ENCODE peak calls at places on chromosomes 4 and X, in seven cellular contexts. D, Z, O, N, X, T and J are unnamed samples. For H3K4me1, the result is how much of the 10 kb centered on the place peaks cover.

GRCh38 chrX:15475021-15475420 is 18.1 kb downstream of the PIR start:
- DNase-seq in D (no peak), Z (no peak), O (no peak), N (no peak), X (no peak), T (no peak), J (no peak)

GRCh38 chrX:87578978-87579377 is 61.4 kb downstream of the KLHL4 start:
- DNase-seq in D (no peak), Z (no peak), O (no peak), N (no peak), X (no peak), T (no peak), J (no peak)

GRCh38 chr4:53688186-53688790 is 97.0 kb upstream of the LNX1 start:
- DNase-seq in D (peak), Z (peak), O (no peak), N (peak), X (no peak), T (no peak), J (peak)

GRCh38 chrX:94057385-94057784 is 383.4 kb downstream of the FAM133A start:
- DNase-seq in D (no peak), Z (no peak), O (no peak), N (no peak), X (no peak), T (no peak), J (no peak)

GRCh38 chr4:64538219-64538618 is 129.0 kb upstream of the TECRL start:
- DNase-seq in D (peak), Z (no peak), O (no peak), N (no peak), X (peak), T (peak), J (no peak)

GRCh38 chrX:119871245-119871598 is 311 bp downstream of the RNF113A start:
- DNase-seq in D (no peak), Z (peak), O (no peak), N (no peak), X (no peak), T (no peak), J (peak)

GRCh38 chrX:101258260-101258581 is 32.9 kb downstream of the TAF7L start:
- DNase-seq in D (no peak), Z (no peak), O (no peak), N (no peak), X (no peak), T (no peak), J (no peak)

GRCh38 chr4:101950258-101950979 is 159.9 kb downstream of the BANK1 start:
- DNase-seq in D (no peak), Z (no peak), O (no peak), N (no peak), X (no peak), T (no peak), J (no peak)

GRCh38 chr4:1777822-1778641 is 15.1 kb upstream of the FGFR3 start:
- DNase-seq in D (peak), Z (no peak), O (peak), N (no peak), X (peak), T (peak), J (no peak)

GRCh38 chr4:182862166-182862875 is 54.9 kb downstream of the DCTD start:
- DNase-seq in D (no peak), Z (no peak), O (no peak), N (no peak), X (peak), T (no peak), J (no peak)

GRCh38 chr4:129682586-129682985 is 586.6 kb downstream of the C4orf33 start:
- DNase-seq in D (no peak), Z (no peak), O (no peak), N (no peak), X (no peak), T (no peak), J (no peak)

GRCh38 chrX:110402091-110402854 is 43.6 kb downstream of the RTL9 start:
- DNase-seq in D (peak), Z (peak), O (peak), N (no peak), X (no peak), T (no peak), J (no peak)

GRCh38 chrX:155434906-155435743 is 23.3 kb downstream of the F8A3 start:
- DNase-seq in D (no peak), Z (no peak), O (peak), N (no peak), X (no peak), T (no peak), J (no peak)

GRCh38 chrX:69229436-69229835 is 64.2 kb upstream of the PJA1 start:
- DNase-seq in D (no peak), Z (peak), O (no peak), N (no peak), X (no peak), T (no peak), J (no peak)

GRCh38 chr4:89617256-89617655 is 219.7 kb downstream of the SNCA start:
- DNase-seq in D (no peak), Z (no peak), O (no peak), N (no peak), X (no peak), T (no peak), J (no peak)

DNA sequence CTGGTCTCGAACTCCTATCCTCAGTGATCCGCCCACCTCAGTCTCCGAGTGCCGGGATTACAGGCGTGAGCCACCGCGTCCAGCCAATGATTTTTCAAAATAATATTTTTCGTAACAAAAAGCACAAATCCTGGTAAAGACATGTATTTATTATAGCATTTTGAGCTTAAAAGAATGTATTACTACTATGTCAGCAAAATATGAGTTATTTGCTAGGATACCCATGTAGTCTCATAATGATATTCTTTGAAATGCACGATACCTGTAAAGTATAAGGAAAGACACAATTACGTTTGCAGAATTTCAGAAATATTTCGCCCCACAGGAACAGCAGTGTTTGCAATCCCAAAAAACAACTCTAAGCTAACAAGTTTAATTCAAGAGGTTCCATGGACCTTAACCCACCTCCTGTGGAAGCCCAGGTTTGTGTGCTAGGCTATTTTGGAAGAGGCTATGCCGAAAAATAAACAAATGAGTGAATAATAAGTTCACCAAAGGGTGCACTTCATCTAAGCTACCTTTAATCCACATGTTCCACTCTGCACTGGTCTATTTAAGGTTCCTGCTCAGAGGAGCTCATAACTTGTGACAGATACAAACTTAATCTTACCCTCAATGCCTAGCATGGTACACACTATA is 5.2 kb downstream of the FRYL start:
- DNase-seq in D (no peak), Z (no peak), O (no peak), N (no peak), X (no peak), T (no peak), J (no peak)
- H3K4me1 ChIP-seq in D (under half), Z (under half), O (under half), N (under half), X (under half), T (under half), J (under half)

GRCh38 chr4:74621616-74622015 is 172.7 kb downstream of the BTC start:
- DNase-seq in D (no peak), Z (no peak), O (no peak), N (no peak), X (no peak), T (no peak), J (no peak)

GRCh38 chr4:74627093-74627492 is 167.2 kb downstream of the BTC start:
- DNase-seq in D (no peak), Z (no peak), O (no peak), N (no peak), X (no peak), T (no peak), J (no peak)

GRCh38 chr4:74625981-74626380 is 168.3 kb downstream of the BTC start:
- DNase-seq in D (no peak), Z (no peak), O (no peak), N (no peak), X (no peak), T (no peak), J (no peak)

GRCh38 chr4:74623041-74623440 is 171.3 kb downstream of the BTC start:
- DNase-seq in D (peak), Z (peak), O (peak), N (no peak), X (peak), T (no peak), J (peak)

GRCh38 chr4:74624351-74625151 is 169.8 kb downstream of the BTC start:
- DNase-seq in D (peak), Z (peak), O (no peak), N (no peak), X (peak), T (no peak), J (no peak)
- TF ChIP-seq RFX5 in D (no peak), Z (no peak), O (no peak), N (no peak), X (no peak), T (no peak), J (no peak)

GRCh38 chrX:115616943-115617563 is 56.1 kb downstream of the PLS3 start:
- DNase-seq in D (peak), Z (peak), O (no peak), N (peak), X (no peak), T (no peak), J (peak)

GRCh38 chrX:115624916-115625315 is 63.9 kb downstream of the PLS3 start:
- DNase-seq in D (no peak), Z (no peak), O (no peak), N (no peak), X (no peak), T (no peak), J (no peak)

GRCh38 chrX:115625577-115626301 is 64.8 kb downstream of the PLS3 start:
- DNase-seq in D (no peak), Z (peak), O (no peak), N (no peak), X (no peak), T (no peak), J (no peak)

GRCh38 chrX:115622534-115622933 is 61.6 kb downstream of the PLS3 start:
- DNase-seq in D (no peak), Z (no peak), O (no peak), N (no peak), X (no peak), T (no peak), J (no peak)
- H3K4me1 ChIP-seq in D (under half), Z (under half), O (under half), N (under half), X (under half), T (under half), J (under half)

GRCh38 chrX:103276581-103277002 is at the start of gene TCEAL5:
- DNase-seq in D (no peak), Z (no peak), O (no peak), N (no peak), X (no peak), T (peak), J (peak)
- TF ChIP-seq RFX5 in D (no peak), Z (no peak), O (no peak), N (no peak), X (no peak), T (no peak), J (no peak)

GRCh38 chr4:85937507-85937906 is 422.3 kb downstream of the MAPK10 start:
- DNase-seq in D (no peak), Z (no peak), O (no peak), N (no peak), X (no peak), T (no peak), J (no peak)
- H3K4me1 ChIP-seq in D (under half), Z (under half), O (under half), N (under half), X (under half), T (under half), J (under half)

DNA sequence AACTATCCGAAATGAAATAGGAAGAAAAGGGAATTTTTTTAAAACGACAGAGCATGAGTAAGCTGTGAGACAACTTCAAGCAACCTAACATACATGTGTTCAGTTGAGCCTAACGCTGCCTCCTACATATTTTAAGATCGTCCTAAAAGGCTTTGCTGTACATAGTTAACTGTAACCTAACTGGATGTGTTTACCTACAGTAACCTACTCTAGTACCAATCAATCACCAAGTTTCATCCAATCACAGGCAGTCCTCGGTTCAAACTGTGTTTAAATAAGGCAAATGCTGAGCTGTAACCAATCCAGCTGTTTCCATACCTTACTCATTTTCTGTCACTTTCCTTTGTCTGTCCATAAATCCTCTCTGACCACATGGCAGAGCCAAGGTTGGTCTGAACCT is 17.1 kb downstream of the RCHY1 start:
- DNase-seq in D (no peak), Z (peak), O (no peak), N (no peak), X (no peak), T (no peak), J (no peak)
- TF ChIP-seq RFX5 in D (no peak), Z (no peak), O (no peak), N (no peak), X (no peak), T (no peak), J (no peak)

DNA sequence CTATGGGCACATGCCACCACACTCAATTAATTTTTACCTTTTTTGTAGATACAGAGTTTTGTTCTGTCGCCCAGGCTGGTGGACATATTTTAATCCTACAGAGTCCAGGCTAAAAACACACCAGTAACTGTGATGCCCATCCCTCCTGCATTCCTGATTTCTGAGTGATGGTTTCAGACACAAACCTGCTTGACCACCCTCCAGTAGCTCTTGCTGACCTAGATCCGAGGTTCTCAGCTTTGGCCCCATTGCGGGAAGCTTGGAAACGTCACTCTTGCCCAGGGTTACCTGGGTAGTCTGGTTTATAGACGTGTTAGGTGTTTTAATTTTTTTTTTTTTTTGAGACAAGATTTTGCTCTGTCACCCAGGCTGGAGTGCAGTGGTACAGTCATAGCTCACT is 7.5 kb downstream of the CD99 start:
- DNase-seq in D (no peak), Z (no peak), O (no peak), N (no peak), X (no peak), T (no peak), J (no peak)
- H3K4me1 ChIP-seq in D (under half), Z (under half), O (under half), N (under half), X (under half), T (under half), J (under half)

GRCh38 chrX:67607436-67607835 is 63.6 kb downstream of the AR start:
- DNase-seq in D (no peak), Z (peak), O (no peak), N (no peak), X (no peak), T (no peak), J (no peak)

GRCh38 chrX:67599532-67599931 is 55.7 kb downstream of the AR start:
- DNase-seq in D (no peak), Z (no peak), O (no peak), N (no peak), X (no peak), T (no peak), J (no peak)

GRCh38 chrX:67610282-67610681 is 66.5 kb downstream of the AR start:
- DNase-seq in D (no peak), Z (no peak), O (no peak), N (no peak), X (no peak), T (no peak), J (no peak)

GRCh38 chrX:67601771-67602170 is 58.0 kb downstream of the AR start:
- DNase-seq in D (no peak), Z (no peak), O (no peak), N (no peak), X (no peak), T (no peak), J (no peak)

GRCh38 chrX:67604979-67605703 is 61.3 kb downstream of the AR start:
- DNase-seq in D (peak), Z (peak), O (no peak), N (no peak), X (no peak), T (no peak), J (no peak)
- TF ChIP-seq RFX5 in D (no peak), Z (no peak), O (no peak), N (no peak), X (no peak), T (no peak), J (no peak)

DNA sequence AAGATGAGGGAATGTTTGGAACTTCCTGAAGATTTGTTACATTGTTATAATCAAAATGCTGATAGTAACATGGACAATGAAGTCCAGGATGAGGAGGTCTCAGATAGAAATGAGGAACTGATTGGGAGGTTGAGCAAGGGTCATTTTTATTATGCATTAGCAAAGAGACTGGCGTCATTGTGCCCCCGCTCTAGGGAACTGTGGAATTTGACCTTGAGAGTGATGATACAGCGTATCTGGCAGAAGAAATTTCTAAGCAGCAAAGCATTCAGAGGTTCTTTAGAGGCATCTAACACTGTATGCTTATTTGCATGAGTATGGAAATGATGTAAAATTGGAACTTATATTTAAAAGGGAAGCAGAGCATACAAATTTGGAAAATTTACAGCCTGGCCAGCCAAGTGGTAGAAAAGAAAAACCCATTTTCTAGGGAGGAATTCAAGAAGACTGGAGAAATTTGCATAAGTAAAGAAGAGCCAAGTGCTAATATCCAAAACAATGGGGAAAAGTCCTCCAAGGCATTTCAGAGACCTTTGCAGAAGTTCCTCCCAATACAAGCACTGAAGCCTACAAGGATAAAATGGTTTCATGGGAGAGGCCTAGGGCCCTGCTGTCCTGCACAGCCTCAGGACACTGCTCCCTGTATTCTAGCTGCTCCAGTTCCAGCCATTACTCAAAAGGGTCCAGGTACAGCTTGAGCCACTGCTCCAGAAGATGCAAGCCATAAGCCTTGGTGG is 483.0 kb upstream of the NDST4 start:
- DNase-seq in D (no peak), Z (no peak), O (no peak), N (no peak), X (no peak), T (no peak), J (no peak)
- H3K4me1 ChIP-seq in D (under half), Z (under half), O (under half), N (under half), X (under half), T (under half), J (under half)